ENCODE peak calls at places on chromosomes 5 and 9, in eight cellular contexts. Q, U, N, T, V, L, S and D are unnamed samples.
A peak's percentile ranks its signal among the peaks of the same experiment; 100 is the strongest.

GRCh38 chr5:136012041-136012804 is 16.6 kb upstream of the TGFBI start:
- ATAC-seq in Q (no peak), U (no peak), N (no peak), T (no peak), V (no peak), L (peak; percentile 54), S (no peak), D (no peak)

GRCh38 chr9:3386753-3387152 is 139.0 kb downstream of the RFX3 start:
- ATAC-seq in Q (no peak), U (no peak), N (no peak), T (no peak), V (no peak), L (no peak), S (no peak), D (no peak)

GRCh38 chr5:931570-932145 is 39.0 kb downstream of the TRIP13 start:
- ATAC-seq in Q (no peak), U (no peak), N (no peak), T (no peak), V (no peak), L (no peak), S (no peak), D (no peak)

GRCh38 chr5:149857499-149857898 is 87.1 kb downstream of the PDE6A start:
- ATAC-seq in Q (no peak), U (no peak), N (no peak), T (no peak), V (no peak), L (peak; percentile 61), S (no peak), D (peak; percentile 81)

GRCh38 chr5:139406960-139407359 is 3.1 kb upstream of the SPATA24 start:
- ATAC-seq in Q (no peak), U (no peak), N (no peak), T (no peak), V (no peak), L (no peak), S (no peak), D (no peak)

GRCh38 chr9:83537331-83538171 is 650 bp downstream of the FRMD3 start:
- ATAC-seq in Q (no peak), U (peak; percentile 15), N (no peak), T (no peak), V (no peak), L (no peak), S (no peak), D (peak; percentile 48)

GRCh38 chr5:170249360-170249759 is 16.6 kb downstream of the C5orf58 start:
- ATAC-seq in Q (no peak), U (no peak), N (no peak), T (no peak), V (no peak), L (no peak), S (no peak), D (no peak)

GRCh38 chr5:50595199-50595598 is 71.2 kb upstream of the PARP8 start:
- ATAC-seq in Q (no peak), U (no peak), N (no peak), T (no peak), V (no peak), L (no peak), S (peak; percentile 49), D (peak; percentile 32)

GRCh38 chr5:73625314-73625904 is 587 bp upstream of the ARHGEF28 start:
- ATAC-seq in Q (no peak), U (no peak), N (no peak), T (peak; percentile 42), V (no peak), L (peak; percentile 55), S (no peak), D (no peak)

GRCh38 chr9:98573749-98574278 is 134.9 kb downstream of the GABBR2 start:
- ATAC-seq in Q (no peak), U (no peak), N (no peak), T (no peak), V (no peak), L (no peak), S (no peak), D (no peak)

GRCh38 chr9:121954477-121955175 is 138.5 kb downstream of the TTLL11 start:
- ATAC-seq in Q (no peak), U (no peak), N (no peak), T (no peak), V (no peak), L (peak; percentile 64), S (no peak), D (peak; percentile 59)

GRCh38 chr5:14457475-14457874 is 124.1 kb upstream of the OTULINL start:
- ATAC-seq in Q (no peak), U (no peak), N (no peak), T (no peak), V (no peak), L (no peak), S (no peak), D (no peak)

GRCh38 chr9:37960631-37961030 is 56.7 kb upstream of the SLC25A51 start:
- ATAC-seq in Q (no peak), U (no peak), N (no peak), T (no peak), V (no peak), L (no peak), S (no peak), D (no peak)

GRCh38 chr9:72353455-72354116 is 11.4 kb downstream of the ZFAND5 start:
- ATAC-seq in Q (no peak), U (no peak), N (peak; percentile 65), T (no peak), V (no peak), L (no peak), S (no peak), D (peak; percentile 6)

GRCh38 chr9:2260401-2261306 is 245.5 kb downstream of the SMARCA2 start:
- ATAC-seq in Q (no peak), U (peak; percentile 49), N (no peak), T (peak; percentile 65), V (no peak), L (peak; percentile 57), S (peak; percentile 39), D (peak; percentile 68)

GRCh38 chr5:132420706-132421272 is 51.3 kb downstream of the SLC22A5 start:
- ATAC-seq in Q (no peak), U (peak; percentile 10), N (no peak), T (peak; percentile 4), V (no peak), L (peak; percentile 67), S (no peak), D (no peak)

GRCh38 chr9:76605271-76605670 is 146.3 kb downstream of the GCNT1 start:
- ATAC-seq in Q (no peak), U (peak; percentile 33), N (no peak), T (no peak), V (no peak), L (no peak), S (no peak), D (no peak)

GRCh38 chr9:107969141-107969540 is 479.6 kb upstream of the KLF4 start:
- ATAC-seq in Q (no peak), U (no peak), N (no peak), T (no peak), V (no peak), L (no peak), S (no peak), D (no peak)